ENCODE peak calls at places on chromosomes 4 and X, in four cellular contexts. R, U, C and O are unnamed samples.

GRCh38 chrX:123860506-123860840 is 620 bp downstream of the XIAP start:
- DNase-seq in R (no peak), C (no peak), U (peak; percentile 61), O (peak; percentile 39)

GRCh38 chr4:83617371-83618021 is 81.6 kb downstream of the GPAT3 start:
- DNase-seq in C (no peak), R (no peak), U (no peak), O (no peak)

GRCh38 chr4:87734936-87735335 is 64.4 kb upstream of the IBSP start:
- DNase-seq in U (peak; percentile 87), R (no peak), C (no peak), O (no peak)

GRCh38 chrX:68455151-68455510 is 21.8 kb upstream of the OPHN1 start:
- DNase-seq in U (no peak), C (no peak), R (no peak), O (no peak)

GRCh38 chr4:142350886-142351285 is 495.2 kb downstream of the INPP4B start:
- DNase-seq in U (no peak), R (no peak), C (no peak), O (no peak)

GRCh38 chrX:112961981-112962380 is 121.3 kb upstream of the AMOT start:
- DNase-seq in R (no peak), U (peak; percentile 9), C (no peak), O (no peak)

GRCh38 chr4:22553560-22553959 is 37.7 kb upstream of the ADGRA3 start:
- DNase-seq in U (no peak), C (no peak), R (no peak), O (no peak)

GRCh38 chr4:74055498-74055897 is 17.0 kb upstream of the CXCL3 start:
- DNase-seq in C (no peak), U (no peak), R (no peak), O (no peak)

GRCh38 chr4:175772170-175772685 is 39.8 kb downstream of the GPM6A start:
- DNase-seq in U (no peak), C (no peak), R (no peak), O (no peak)